ENCODE peak calls at places on chromosomes 2 and 18, in eight cellular contexts. K, D, J, E, O, P, Z and N are unnamed samples.

GRCh38 chr2:240567872-240568677 is at the start of gene RNPEPL1:
- DNase-seq in E (no peak), P (peak), D (peak), K (no peak), Z (peak), O (peak), J (peak), N (peak)

GRCh38 chr2:231684314-231685223 is 23.8 kb upstream of the PTMA start:
- DNase-seq in D (peak), P (no peak), Z (no peak), K (no peak), O (no peak), J (peak), E (no peak), N (no peak)

GRCh38 chr2:11411768-11412448 is 54.1 kb downstream of the E2F6 start:
- DNase-seq in J (peak), Z (peak), P (no peak), K (peak), E (peak), D (peak), O (peak), N (peak)

GRCh38 chr2:83795777-83796176 is 663.3 kb downstream of the SUCLG1 start:
- DNase-seq in P (no peak), O (no peak), Z (no peak), E (no peak), D (no peak), J (no peak), K (no peak), N (no peak)

GRCh38 chr2:120576509-120577474 is 158.9 kb upstream of the GLI2 start:
- DNase-seq in D (no peak), K (no peak), Z (peak), J (peak), E (peak), O (no peak), P (peak), N (peak)

GRCh38 chr2:85269959-85270358 is 57.8 kb downstream of the TGOLN2 start:
- DNase-seq in Z (no peak), P (no peak), O (no peak), K (peak), J (peak), E (peak), D (peak), N (no peak)

GRCh38 chr2:233487748-233488345 is 78.7 kb downstream of the USP40 start:
- DNase-seq in O (no peak), Z (no peak), K (no peak), D (no peak), E (peak), J (no peak), P (no peak), N (no peak)

GRCh38 chr2:143068094-143068890 is 60.9 kb upstream of the ARHGAP15 start:
- DNase-seq in P (no peak), D (no peak), O (peak), E (no peak), J (no peak), Z (no peak), K (no peak), N (no peak)

GRCh38 chr18:43587538-43588153 is 310.4 kb upstream of the SYT4 start:
- DNase-seq in Z (no peak), O (no peak), K (peak), E (peak), D (no peak), J (no peak), P (no peak), N (no peak)

GRCh38 chr2:231709636-231709980 is 1.3 kb downstream of the PTMA start:
- DNase-seq in E (no peak), Z (peak), K (no peak), J (peak), D (peak), O (peak), P (peak), N (peak)

GRCh38 chr2:113167115-113167932 is 6.4 kb upstream of the PSD4 start:
- DNase-seq in D (peak), K (peak), P (no peak), Z (no peak), J (no peak), E (no peak), O (no peak), N (peak)

GRCh38 chr2:140348826-140349225 is 1568.6 kb upstream of the NXPH2 start:
- DNase-seq in E (no peak), O (no peak), D (no peak), K (no peak), Z (no peak), P (no peak), J (no peak), N (no peak)

GRCh38 chr2:70999362-70999761 is 4.7 kb upstream of the TEX261 start:
- DNase-seq in D (no peak), Z (no peak), P (no peak), J (no peak), E (no peak), K (peak), O (no peak), N (no peak)

GRCh38 chr2:224517963-224518362 is 67.2 kb downstream of the CUL3 start:
- DNase-seq in K (no peak), O (no peak), Z (no peak), J (no peak), D (no peak), P (no peak), E (no peak), N (no peak)

GRCh38 chr18:28189400-28190239 is 12.7 kb upstream of the CDH2 start:
- DNase-seq in K (peak), D (peak), P (no peak), J (no peak), O (no peak), E (peak), Z (no peak), N (peak)

GRCh38 chr2:96264656-96265348 is 995 bp downstream of the TMEM127 start:
- DNase-seq in K (peak), P (peak), E (peak), Z (no peak), D (peak), J (peak), O (peak), N (no peak)

GRCh38 chr2:212124597-212124996 is 414.0 kb downstream of the ERBB4 start:
- DNase-seq in E (peak), P (no peak), O (no peak), K (peak), J (no peak), D (no peak), Z (peak), N (no peak)

GRCh38 chr2:132547089-132547687 is 122.8 kb downstream of the LYPD1 start:
- DNase-seq in D (peak), O (peak), K (peak), P (no peak), Z (peak), E (peak), J (peak), N (peak)

GRCh38 chr2:95323347-95324155 is 26.4 kb downstream of the KCNIP3 start:
- DNase-seq in D (peak), K (peak), O (no peak), J (no peak), P (no peak), E (no peak), Z (peak), N (peak)

GRCh38 chr18:78390985-78391384 is 588.6 kb upstream of the SALL3 start:
- DNase-seq in Z (no peak), D (no peak), E (no peak), K (no peak), J (no peak), O (no peak), P (no peak), N (no peak)

GRCh38 chr2:176461686-176462376 is 192.6 kb downstream of the MTX2 start:
- DNase-seq in E (no peak), O (no peak), Z (no peak), P (no peak), D (no peak), J (no peak), K (no peak), N (no peak)

GRCh38 chr18:37414816-37415215 is 150.8 kb downstream of the CELF4 start:
- DNase-seq in E (no peak), P (no peak), D (no peak), K (no peak), Z (no peak), J (no peak), O (no peak), N (no peak)

GRCh38 chr2:29124504-29124903 is 9.3 kb downstream of the CLIP4 start:
- DNase-seq in J (no peak), K (no peak), O (no peak), E (no peak), P (no peak), Z (no peak), D (no peak), N (no peak)
- H3K27ac ChIP-seq in J (no peak), K (no peak), O (no peak), E (no peak), P (no peak), Z (peak), D (no peak), N (no peak)

DNA sequence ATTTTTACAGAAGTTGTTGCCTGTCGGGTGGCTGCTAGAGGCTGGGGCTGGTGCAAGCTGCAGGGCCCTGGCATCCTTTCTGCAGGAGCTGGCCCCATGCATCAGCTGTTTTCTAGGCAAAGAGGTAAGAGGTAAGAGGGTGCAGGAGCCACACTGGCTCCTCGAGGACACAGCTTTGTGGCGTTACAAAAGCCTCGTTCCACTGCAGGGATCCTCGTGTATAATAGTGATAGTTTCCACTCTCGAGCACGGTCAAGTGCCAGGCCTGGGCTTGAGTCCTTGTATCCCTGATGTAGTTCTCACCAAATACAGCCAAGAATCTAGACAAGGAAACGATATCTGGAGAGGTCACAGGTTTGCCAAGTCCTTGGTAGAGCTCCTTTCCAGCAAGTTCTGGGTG is 33.2 kb upstream of the FHOD3 start:
- DNase-seq in K (no peak), J (no peak), E (no peak), P (no peak), Z (no peak), O (no peak), D (peak), N (no peak)
- H3K27ac ChIP-seq in K (no peak), J (no peak), E (no peak), P (no peak), Z (no peak), O (no peak), D (no peak), N (no peak)

GRCh38 chr18:75051757-75052156 is 157.2 kb downstream of the PTGR3 start:
- DNase-seq in P (no peak), J (no peak), Z (no peak), O (no peak), K (no peak), E (no peak), D (no peak), N (no peak)
- H3K27ac ChIP-seq in P (no peak), J (peak), Z (no peak), O (no peak), K (no peak), E (no peak), D (peak), N (no peak)

GRCh38 chr2:68779595-68779994 is 45.0 kb downstream of the ARHGAP25 start:
- DNase-seq in P (no peak), D (no peak), J (no peak), K (no peak), Z (no peak), O (no peak), E (no peak), N (no peak)
- H3K27ac ChIP-seq in P (no peak), D (no peak), J (no peak), K (no peak), Z (no peak), O (no peak), E (no peak), N (no peak)

GRCh38 chr2:33529771-33530481 is 53.5 kb downstream of the RASGRP3 start:
- DNase-seq in D (no peak), Z (peak), E (peak), P (no peak), O (no peak), K (no peak), J (no peak), N (no peak)
- H3K27ac ChIP-seq in D (no peak), Z (no peak), E (peak), P (peak), O (no peak), K (no peak), J (no peak), N (no peak)

GRCh38 chr2:152221870-152222269 is 46.3 kb upstream of the STAM2 start:
- DNase-seq in O (no peak), K (no peak), D (no peak), P (no peak), Z (no peak), J (no peak), E (peak), N (no peak)
- H3K27ac ChIP-seq in O (no peak), K (no peak), D (no peak), P (no peak), Z (no peak), J (no peak), E (peak), N (no peak)

DNA sequence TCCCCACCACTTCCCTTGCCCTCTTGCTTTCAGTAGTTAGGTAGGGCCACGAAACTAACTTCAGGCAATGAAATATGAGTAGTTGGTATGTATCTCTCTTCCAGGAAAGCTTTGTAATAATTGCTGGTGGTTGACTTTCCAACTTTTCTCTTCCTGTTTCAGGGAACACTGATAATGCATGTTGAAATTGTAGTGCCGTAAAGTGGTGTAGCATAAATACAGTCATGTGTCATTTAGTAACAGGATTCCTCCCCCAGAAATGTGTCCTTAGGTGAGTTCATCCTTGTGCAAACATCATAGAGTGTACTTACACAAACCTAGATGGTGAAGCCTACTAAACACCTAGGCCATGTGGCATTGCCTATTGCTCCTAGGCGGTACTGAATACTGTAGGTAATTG is 429.2 kb downstream of the PID1 start:
- DNase-seq in K (no peak), E (no peak), D (no peak), Z (no peak), O (no peak), P (no peak), J (no peak), N (no peak)
- H3K27ac ChIP-seq in K (no peak), E (no peak), D (peak), Z (no peak), O (no peak), P (no peak), J (peak), N (no peak)

GRCh38 chr18:22493255-22493654 is 75.5 kb upstream of the CTAGE1 start:
- DNase-seq in P (no peak), Z (no peak), E (no peak), K (no peak), O (no peak), D (no peak), J (no peak), N (no peak)
- H3K27ac ChIP-seq in P (no peak), Z (no peak), E (no peak), K (no peak), O (peak), D (no peak), J (no peak), N (no peak)